ENCODE peak calls at places on chromosome 12, in four cellular contexts. I is tibial nerve, Z is PC-3, S is heart right ventricle. T is an unnamed sample.

GRCh38 chr12:95506707-95507523 is 33.0 kb downstream of the METAP2 start:
- DNase-seq in I (no peak), Z (no peak), S (no peak), T (no peak)

GRCh38 chr12:32541754-32542374 is 137.2 kb upstream of the DNM1L start:
- DNase-seq in I (no peak), Z (no peak), S (no peak), T (no peak)

GRCh38 chr12:127998936-127999467 is 268.0 kb upstream of the TMEM132C start:
- DNase-seq in I (no peak), Z (peak), S (no peak), T (no peak)

GRCh38 chr12:66189476-66189823 is 436 bp downstream of the IRAK3 start:
- DNase-seq in I (no peak), Z (no peak), S (no peak), T (no peak)

GRCh38 chr12:68374315-68374982 is 42.3 kb upstream of the MDM1 start:
- DNase-seq in I (no peak), Z (peak), S (no peak), T (no peak)

GRCh38 chr12:107374136-107374535 is 280.8 kb upstream of the CRY1 start:
- DNase-seq in I (no peak), Z (no peak), S (no peak), T (no peak)

GRCh38 chr12:108190529-108190928 is 61.4 kb downstream of the WSCD2 start:
- DNase-seq in I (peak), Z (no peak), S (no peak), T (no peak)

GRCh38 chr12:52702338-52702737 is 986 bp downstream of the KRT77 start:
- DNase-seq in I (no peak), Z (no peak), S (no peak), T (no peak)

GRCh38 chr12:27814411-27814810 is 34.4 kb upstream of the MANSC4 start:
- DNase-seq in I (no peak), Z (no peak), S (no peak), T (no peak)

GRCh38 chr12:82329508-82329907 is 28.7 kb downstream of the CCDC59 start:
- DNase-seq in I (no peak), Z (peak), S (no peak), T (no peak)

GRCh38 chr12:15393995-15394394 is 71.7 kb downstream of the PTPRO start:
- DNase-seq in I (no peak), Z (no peak), S (no peak), T (no peak)

GRCh38 chr12:65162609-65163008 is 6.8 kb upstream of the LEMD3 start:
- DNase-seq in I (no peak), Z (no peak), S (no peak), T (no peak)

GRCh38 chr12:3885179-3886094 is 12.2 kb upstream of the PARP11 start:
- DNase-seq in I (peak), Z (peak), S (no peak), T (no peak)

GRCh38 chr12:131513606-131514005 is 197.3 kb upstream of the SFSWAP start:
- DNase-seq in I (no peak), Z (no peak), S (no peak), T (no peak)

GRCh38 chr12:56115329-56115728 is 1.1 kb upstream of the RPL41 start:
- DNase-seq in I (peak), Z (peak), S (no peak), T (no peak)

GRCh38 chr12:3630111-3630510 is 122.8 kb downstream of the CRACR2A start:
- DNase-seq in I (no peak), Z (no peak), S (no peak), T (no peak)

GRCh38 chr12:83971781-83972180 is 940.8 kb downstream of the SLC6A15 start:
- DNase-seq in I (no peak), Z (peak), S (no peak), T (no peak)

DNA sequence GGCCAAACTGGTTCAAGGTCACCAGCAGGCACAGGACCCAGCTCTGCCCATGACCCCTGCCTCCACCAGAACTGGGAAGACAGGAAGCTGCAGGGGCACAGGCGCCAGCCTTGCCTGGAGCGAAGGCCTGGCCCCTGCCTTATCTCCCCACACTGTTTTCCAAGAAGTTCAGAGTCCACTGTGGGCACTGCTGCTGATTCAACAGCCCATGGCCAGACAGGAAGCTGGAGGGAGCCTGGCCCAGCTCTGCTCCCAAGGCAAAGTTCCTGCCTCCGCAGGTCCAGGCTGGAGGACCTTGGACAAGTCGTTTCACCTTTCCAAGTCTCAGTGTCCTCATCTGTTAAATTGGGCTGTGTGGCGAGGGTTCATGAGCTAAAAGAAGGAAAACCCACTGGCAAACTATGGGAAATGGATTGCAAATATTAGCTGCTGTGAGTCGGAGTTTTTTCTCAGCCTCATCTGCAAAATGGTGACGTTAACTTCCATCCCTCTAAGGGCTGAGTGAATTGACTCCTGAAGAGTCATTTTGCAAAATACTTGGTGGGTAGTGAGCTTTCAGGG is 1.2 kb downstream of the PHETA1 start:
- DNase-seq in I (no peak), Z (peak), S (peak), T (no peak)
- H3K27ac ChIP-seq in I (peak), Z (no peak), S (peak), T (no peak)

DNA sequence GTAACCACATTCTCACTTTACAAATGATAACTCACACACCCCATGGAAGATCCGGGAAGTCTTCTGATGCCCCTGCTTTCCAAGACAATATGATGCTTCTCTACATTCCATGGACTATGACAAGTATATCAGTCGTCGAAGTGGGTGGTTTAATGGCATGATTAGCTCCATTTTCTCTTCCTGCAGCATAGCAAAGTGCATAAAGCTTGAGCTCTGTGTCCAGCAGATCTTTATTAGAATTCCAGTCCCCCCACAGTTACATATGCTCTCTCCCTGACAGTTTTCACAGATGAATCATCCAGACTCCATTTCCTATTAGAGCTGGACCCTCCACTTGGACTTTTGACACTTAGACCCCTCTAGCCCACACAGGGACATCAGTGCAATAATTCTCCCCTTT is 174.9 kb downstream of the BCAT1 start:
- DNase-seq in I (no peak), Z (no peak), S (no peak), T (no peak)
- TF ChIP-seq CTCF in I (no peak), Z (no peak), S (no peak), T (no peak)

DNA sequence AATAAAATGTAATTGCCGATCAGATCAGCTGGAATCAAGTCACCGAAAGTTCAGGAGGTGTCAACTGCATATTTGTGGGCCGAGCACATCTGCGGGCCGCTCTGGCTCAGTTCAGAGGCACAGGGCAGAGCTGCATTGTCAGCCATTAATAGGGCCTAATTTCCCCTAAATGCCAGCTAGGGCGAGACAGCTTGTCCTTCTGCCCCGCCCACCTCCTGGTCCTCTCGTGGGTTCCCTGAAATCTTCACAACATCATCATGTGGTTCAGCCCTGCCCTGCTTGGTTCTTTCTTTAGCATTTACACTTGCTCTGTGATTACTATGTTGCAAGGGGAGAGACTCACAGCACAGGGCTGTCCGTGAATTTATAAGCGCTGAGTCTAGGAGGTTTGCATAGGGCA is 148.9 kb downstream of the CHST11 start:
- DNase-seq in I (peak), Z (no peak), S (peak), T (no peak)
- H3K27ac ChIP-seq in I (peak), Z (no peak), S (peak), T (no peak)

GRCh38 chr12:124495194-124495983 is 72.0 kb downstream of the NCOR2 start:
- DNase-seq in I (no peak), Z (no peak), S (peak), T (no peak)
- TF ChIP-seq CTCF in I (no peak), Z (no peak), S (no peak), T (no peak)

GRCh38 chr12:19683178-19683927 is 244.1 kb downstream of the AEBP2 start:
- DNase-seq in I (no peak), Z (peak), S (no peak), T (no peak)
- H3K27ac ChIP-seq in I (no peak), Z (no peak), S (peak), T (no peak)

DNA sequence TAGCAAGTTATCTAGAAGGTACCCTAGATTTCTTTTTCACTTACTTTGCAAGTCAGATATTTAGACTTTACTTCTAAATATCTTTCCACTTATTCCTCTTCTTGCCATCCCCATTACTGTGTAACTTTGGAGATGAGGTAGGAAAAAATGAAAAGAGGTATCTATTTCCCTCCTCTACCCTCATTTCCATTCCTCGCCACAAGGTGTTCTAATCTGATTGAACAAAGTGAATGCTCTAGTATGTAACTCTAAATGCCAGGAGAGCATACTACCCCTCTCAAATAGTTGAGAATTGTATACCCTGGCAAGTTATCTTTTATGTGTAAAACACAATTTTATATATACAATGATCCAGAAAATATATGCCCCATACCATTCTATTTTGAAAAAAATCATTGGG is 1.7 kb upstream of the LDHB start:
- DNase-seq in I (no peak), Z (peak), S (no peak), T (no peak)
- TF ChIP-seq CTCF in I (no peak), Z (peak), S (no peak), T (no peak)

DNA sequence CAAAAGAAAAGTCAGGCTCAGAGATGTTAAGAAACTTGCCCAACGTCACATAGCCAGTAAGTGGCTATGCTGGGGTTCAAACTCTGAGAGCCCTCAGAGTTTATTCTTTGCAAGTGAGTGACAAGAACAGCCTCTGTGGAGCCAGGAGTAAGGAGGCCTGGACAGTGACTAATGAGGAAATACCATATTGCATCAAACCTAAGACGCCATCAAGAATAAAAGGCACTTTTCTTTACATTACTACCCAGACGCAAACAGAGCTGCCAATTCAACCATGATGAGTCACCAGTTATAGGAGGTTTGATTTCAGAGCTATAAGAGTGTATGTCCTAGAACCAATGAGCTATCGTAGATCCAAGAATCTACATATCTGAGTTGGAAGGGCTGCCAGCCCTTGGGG is 9.4 kb downstream of the TNFRSF1A start:
- DNase-seq in I (no peak), Z (peak), S (no peak), T (no peak)
- H3K27ac ChIP-seq in I (peak), Z (peak), S (peak), T (no peak)

GRCh38 chr12:120584343-120585149 is 3.3 kb upstream of the POP5 start:
- DNase-seq in I (peak), Z (peak), S (peak), T (peak)
- TF ChIP-seq CTCF in I (no peak), Z (no peak), S (peak), T (peak)

DNA sequence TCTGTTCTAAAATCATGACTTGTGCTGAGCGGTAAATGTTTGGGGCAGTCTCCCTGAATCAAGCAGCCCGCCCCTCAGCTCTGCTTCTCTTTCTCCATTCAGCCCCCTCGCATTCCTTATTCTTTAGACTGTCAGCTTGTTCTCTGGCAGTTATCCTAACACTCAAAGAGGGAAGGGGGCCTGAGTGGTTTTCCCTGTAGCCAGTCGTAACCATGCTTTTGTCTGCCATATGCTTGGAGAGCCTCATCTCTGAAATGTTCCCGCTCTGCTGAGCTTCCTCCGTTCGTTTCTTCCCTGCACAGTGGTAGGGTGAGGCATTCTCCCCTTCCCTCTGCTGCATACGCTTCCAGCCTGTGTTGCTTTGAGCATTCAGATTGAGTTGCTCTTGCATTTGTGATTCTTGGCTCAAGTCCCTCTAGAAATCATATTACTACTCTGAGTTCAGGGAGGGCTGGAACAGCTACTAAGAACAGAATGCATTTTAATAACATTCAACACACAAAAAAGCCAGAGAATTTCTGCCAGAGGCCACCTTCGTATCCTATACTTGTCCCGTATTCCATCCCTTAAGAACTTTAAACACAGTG is 119.7 kb downstream of the FBXL14 start:
- DNase-seq in I (no peak), Z (peak), S (no peak), T (no peak)
- H3K27ac ChIP-seq in I (no peak), Z (peak), S (peak), T (no peak)